ENCODE peak calls at places on chromosomes 7 and 10, in six cellular contexts. A is cardiac fibroblast; U is heart right ventricle; Z is amygdala; S is left colon; V is activated T-helper 9 cell treated with anti-CD3 and anti-CD28 coated beads, Interleukin-2, amount 50 U/mL, for 16 hours. Y is an unnamed sample.

GRCh38 chr10:103397191-103397825 is 882 bp downstream of the PDCD11 start:
- DNase-seq in Z (no peak), A (peak; percentile 8), V (no peak), U (no peak), S (no peak), Y (no peak)

GRCh38 chr10:43037942-43038782 is 38.7 kb upstream of the RET start:
- DNase-seq in A (no peak), Z (no peak), U (no peak), V (no peak), S (no peak), Y (no peak)

GRCh38 chr10:6195376-6195775 is 7.4 kb upstream of the PFKFB3 start:
- DNase-seq in Z (no peak), V (no peak), S (no peak), A (peak; percentile 84), U (no peak), Y (no peak)

GRCh38 chr10:5165738-5166137 is 19.2 kb downstream of the AKR1C8 start:
- DNase-seq in V (no peak), S (no peak), A (peak; percentile 31), Z (no peak), U (no peak), Y (no peak)

GRCh38 chr7:44581426-44581906 is 565 bp downstream of the TMED4 start:
- DNase-seq in A (peak; percentile 29), S (peak; percentile 48), Z (peak; percentile 35), V (no peak), U (peak; percentile 26), Y (no peak)

GRCh38 chr10:81909453-81909852 is 34.5 kb downstream of the NRG3 start:
- DNase-seq in S (no peak), A (no peak), Z (no peak), U (no peak), V (no peak), Y (no peak)

GRCh38 chr7:44376429-44377133 is 51.2 kb upstream of the CAMK2B start:
- DNase-seq in A (no peak), S (peak; percentile 9), U (no peak), Z (no peak), V (no peak), Y (no peak)

GRCh38 chr7:116327751-116328150 is 117.4 kb downstream of the TES start:
- DNase-seq in Z (no peak), U (no peak), V (no peak), S (no peak), A (peak; percentile 98), Y (no peak)

GRCh38 chr7:44348300-44348699 is 22.9 kb upstream of the CAMK2B start:
- DNase-seq in U (no peak), S (no peak), Z (no peak), A (peak; percentile 70), V (no peak), Y (no peak)

GRCh38 chr10:129833988-129834387 is 130.1 kb downstream of the EBF3 start:
- DNase-seq in A (no peak), Z (peak; percentile 7), V (no peak), S (no peak), U (no peak), Y (no peak)

GRCh38 chr7:742791-743190 is 15.7 kb upstream of the PRKAR1B start:
- DNase-seq in S (no peak), Z (no peak), A (no peak), U (no peak), V (no peak), Y (no peak)

GRCh38 chr7:9937944-9938631 is 1035.6 kb upstream of the PHF14 start:
- DNase-seq in S (no peak), A (peak; percentile 15), U (no peak), V (no peak), Z (peak; percentile 5), Y (no peak)

GRCh38 chr10:14507156-14507555 is 176.4 kb upstream of the FRMD4A start:
- DNase-seq in S (no peak), Z (no peak), U (no peak), V (no peak), A (no peak), Y (no peak)

GRCh38 chr10:114571316-114571999 is 86.6 kb downstream of the ABLIM1 start:
- DNase-seq in V (no peak), A (no peak), Z (no peak), U (no peak), S (peak; percentile 62), Y (no peak)

GRCh38 chr10:15453462-15453861 is 82.4 kb upstream of the FAM171A1 start:
- DNase-seq in A (no peak), S (no peak), V (no peak), Z (no peak), U (no peak), Y (no peak)

GRCh38 chr10:16941865-16942264 is 124.6 kb upstream of the RSU1 start:
- DNase-seq in V (no peak), Z (no peak), A (peak; percentile 68), S (no peak), U (no peak), Y (no peak)

GRCh38 chr10:97408496-97408992 is 7.4 kb upstream of the RRP12 start:
- DNase-seq in S (peak; percentile 59), U (no peak), A (no peak), Z (no peak), V (no peak), Y (no peak)